ENCODE peak calls at places on chromosomes 11 and 22, in nine cellular contexts. L is GM23338; Y is left lung; K is AG04450; X is choroid plexus epithelial cell; P is heart right ventricle; F is fibroblast of the aortic adventitia; W is CD8-positive, alpha-beta T cell; A is NB4. U is an unnamed sample.

GRCh38 chr22:38724926-38725571 is 19.3 kb downstream of the GTPBP1 start:
- DNase-seq in W (peak; percentile 40), Y (peak; percentile 23), K (no peak), A (peak; percentile 54), X (peak; percentile 66), L (peak; percentile 71), P (no peak), F (peak; percentile 36), U (no peak)

GRCh38 chr11:116449522-116449921 is 323.3 kb downstream of the BUD13 start:
- DNase-seq in K (no peak), F (no peak), W (no peak), Y (no peak), A (no peak), P (no peak), X (no peak), L (no peak), U (no peak)

GRCh38 chr11:72771507-72771906 is 19.3 kb upstream of the ARAP1 start:
- DNase-seq in L (no peak), F (peak; percentile 40), K (peak; percentile 27), Y (no peak), X (peak; percentile 66), W (no peak), P (no peak), A (no peak), U (no peak)

GRCh38 chr11:42524534-42525227 is 787.1 kb upstream of the API5 start:
- DNase-seq in Y (no peak), A (peak; percentile 71), X (peak; percentile 48), F (peak; percentile 54), K (no peak), P (no peak), L (peak; percentile 82), W (no peak), U (no peak)

GRCh38 chr22:19565921-19566598 is 41.9 kb upstream of the CLDN5 start:
- DNase-seq in P (no peak), Y (no peak), W (no peak), A (peak; percentile 81), K (no peak), L (no peak), F (no peak), X (no peak), U (no peak)

GRCh38 chr22:19619144-19620009 is 94.9 kb upstream of the SEPTIN5 start:
- DNase-seq in X (no peak), A (no peak), Y (no peak), P (no peak), K (no peak), L (no peak), W (no peak), F (no peak), U (no peak)

GRCh38 chr11:105618343-105618955 is 8.6 kb downstream of the GRIA4 start:
- DNase-seq in P (no peak), A (no peak), K (no peak), X (no peak), L (no peak), F (no peak), Y (no peak), W (no peak), U (no peak)

GRCh38 chr11:9138612-9139579 is 47.5 kb upstream of the SCUBE2 start:
- DNase-seq in Y (no peak), X (peak; percentile 86), K (peak; percentile 81), P (no peak), L (no peak), F (peak; percentile 91), A (no peak), W (no peak), U (no peak)

GRCh38 chr11:11155962-11156815 is 196.9 kb downstream of the CSNK2A3 start:
- DNase-seq in F (no peak), Y (no peak), A (peak; percentile 43), X (no peak), W (peak; percentile 54), K (no peak), L (peak; percentile 79), P (peak; percentile 26), U (no peak)

GRCh38 chr11:61963016-61963281 is 4.5 kb downstream of the FTH1 start:
- DNase-seq in X (no peak), A (no peak), K (no peak), P (no peak), F (peak; percentile 87), Y (no peak), L (no peak), W (peak; percentile 62), U (peak; percentile 65)

GRCh38 chr11:11816511-11817319 is 25.1 kb upstream of the USP47 start:
- DNase-seq in X (peak; percentile 76), L (no peak), W (no peak), K (no peak), Y (no peak), A (peak; percentile 14), F (peak; percentile 89), P (no peak), U (no peak)

GRCh38 chr11:69902337-69902736 is 83.1 kb upstream of the FGF3 start:
- DNase-seq in F (no peak), W (no peak), Y (no peak), A (no peak), P (no peak), L (no peak), X (no peak), K (no peak), U (no peak)

GRCh38 chr11:96567667-96568066 is 177.9 kb downstream of the JRKL start:
- DNase-seq in W (no peak), L (peak; percentile 32), F (no peak), A (no peak), Y (no peak), P (no peak), X (peak; percentile 1), K (no peak), U (no peak)

GRCh38 chr11:92131289-92131890 is 93.2 kb upstream of the FAT3 start:
- DNase-seq in Y (no peak), X (peak; percentile 4), A (no peak), F (no peak), P (no peak), K (no peak), L (no peak), W (no peak), U (no peak)

GRCh38 chr11:57775474-57775873 is 13.9 kb downstream of the CTNND1 start:
- DNase-seq in A (no peak), L (no peak), X (no peak), K (no peak), W (no peak), F (peak; percentile 23), Y (no peak), P (no peak), U (no peak)

GRCh38 chr22:24107668-24108067 is 73.6 kb upstream of the SUSD2 start:
- DNase-seq in W (no peak), L (no peak), F (peak; percentile 95), P (peak; percentile 83), X (peak; percentile 73), K (peak; percentile 83), Y (peak; percentile 76), A (no peak), U (no peak)

GRCh38 chr11:67613313-67613959 is 6.7 kb downstream of the NDUFV1 start:
- DNase-seq in Y (no peak), X (no peak), K (no peak), A (no peak), L (no peak), W (no peak), F (no peak), P (no peak), U (no peak)
- H3K4me3 ChIP-seq in Y (peak overlapping the region; percentile 28), X (no peak overlapping the region), K (no peak overlapping the region), A (no peak overlapping the region), L (peak overlapping the region; percentile 41), W (peak overlapping the region; percentile 61), F (no peak overlapping the region), P (peak overlapping the region; percentile 50), U (peak overlapping the region; percentile 42)

DNA sequence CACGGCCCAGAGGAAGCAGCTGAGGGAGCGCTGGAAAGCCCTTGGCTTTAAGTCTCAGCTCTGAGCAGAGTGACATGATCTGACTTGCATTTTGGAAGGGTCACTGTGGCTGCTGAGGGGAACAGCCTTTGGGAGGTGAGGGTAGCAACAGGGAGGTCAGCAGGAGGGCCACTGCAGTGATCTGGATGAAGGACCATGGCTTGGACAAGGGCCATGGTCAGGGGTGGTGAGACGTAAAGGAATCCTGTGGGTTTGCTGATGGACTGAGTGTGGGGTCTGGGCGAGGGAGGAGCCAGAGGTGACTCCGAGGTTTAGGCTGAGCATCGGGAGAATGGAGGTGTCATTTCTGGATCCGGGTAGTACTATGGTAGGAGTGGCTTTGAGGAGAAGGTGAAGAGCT is 33.3 kb downstream of the SGSM3 start:
- DNase-seq in W (no peak), F (no peak), X (no peak), Y (no peak), P (no peak), K (no peak), L (no peak), A (no peak), U (no peak)
- TF ChIP-seq CTCF in W (no peak), F (no peak), X (no peak), Y (no peak), P (no peak), K (no peak), L (no peak), A (no peak), U (no peak)

GRCh38 chr11:31109446-31109845 is 260.1 kb downstream of the DCDC1 start:
- DNase-seq in W (no peak), K (no peak), Y (no peak), P (no peak), L (no peak), F (no peak), A (no peak), X (no peak), U (no peak)

GRCh38 chr11:31102875-31103274 is 266.7 kb downstream of the DCDC1 start:
- DNase-seq in Y (no peak), X (no peak), W (no peak), A (no peak), P (no peak), L (no peak), K (no peak), F (no peak), U (no peak)

GRCh38 chr11:31102316-31102715 is 267.2 kb downstream of the DCDC1 start:
- DNase-seq in X (no peak), L (no peak), F (no peak), K (no peak), W (no peak), A (no peak), Y (no peak), P (no peak), U (no peak)

GRCh38 chr11:31106963-31107576 is 262.5 kb downstream of the DCDC1 start:
- DNase-seq in A (peak; percentile 63), P (peak; percentile 24), W (peak; percentile 23), L (peak; percentile 92), K (no peak), Y (no peak), F (peak; percentile 11), X (peak; percentile 42), U (peak; percentile 57)

GRCh38 chr11:31106326-31106725 is 263.2 kb downstream of the DCDC1 start:
- DNase-seq in Y (no peak), P (no peak), F (no peak), A (no peak), L (no peak), X (no peak), K (no peak), W (no peak), U (no peak)
- H3K4me3 ChIP-seq in Y (no peak overlapping the region), P (no peak overlapping the region), F (no peak overlapping the region), A (no peak overlapping the region), L (no peak overlapping the region), X (no peak overlapping the region), K (no peak overlapping the region), W (no peak overlapping the region), U (no peak overlapping the region)

DNA sequence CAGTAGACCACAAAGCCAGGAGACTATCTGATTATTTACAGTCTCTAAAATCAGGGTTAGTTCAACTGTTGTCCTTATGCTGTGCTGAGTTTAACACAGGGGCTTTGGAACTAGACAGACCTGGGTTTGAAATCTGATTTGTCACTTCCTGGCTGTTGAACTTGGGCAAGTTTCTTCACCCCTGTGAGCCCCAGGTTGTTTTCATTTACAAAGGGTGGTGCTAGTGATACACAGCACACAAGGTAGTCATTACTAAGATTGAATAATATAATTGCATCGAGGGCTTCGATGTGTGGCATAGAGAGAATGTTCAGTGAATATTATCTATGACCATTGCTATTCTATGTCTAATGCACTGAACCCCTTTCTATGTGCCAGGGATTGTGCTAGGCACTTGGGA is 36.4 kb downstream of the CLMP start:
- DNase-seq in W (no peak), K (no peak), F (no peak), A (no peak), L (no peak), P (no peak), Y (no peak), X (no peak), U (no peak)
- TF ChIP-seq CTCF in W (no peak), K (no peak), F (no peak), A (no peak), L (no peak), P (no peak), Y (no peak), X (no peak), U (no peak)